ENCODE peak calls at places on chromosomes 5 and 9, in six cellular contexts. G is heart right ventricle; Y is stimulated activated effector memory CD8-positive, alpha-beta T cell treated with anti-CD3 and anti-CD28 coated beads, Interleukin-12 subunit alpha, Interleukin-12 subunit beta, amount 100 ng/mL, for 72 hours; C is LNCaP clone FGC; F is activated effector memory CD4-positive, alpha-beta T cell treated with Interleukin-2 at 50 U/mL for 16 hours; B is HS-5. E is an unnamed sample.

GRCh38 chr5:112742424-112742823 is 4.7 kb downstream of the APC start:
- DNase-seq in F (no peak), Y (no peak), B (no peak), C (no peak), G (no peak), E (no peak)

GRCh38 chr5:122311888-122312669 is at the start of gene SNCAIP:
- DNase-seq in B (peak; percentile 8), Y (no peak), F (no peak), G (peak; percentile 52), C (no peak), E (no peak)

GRCh38 chr9:72623156-72623555 is 101.7 kb downstream of the TMC1 start:
- DNase-seq in C (no peak), B (no peak), G (no peak), F (no peak), Y (no peak), E (no peak)

GRCh38 chr9:133066181-133066983 is 4.6 kb downstream of the CEL start:
- DNase-seq in Y (no peak), C (no peak), G (no peak), F (no peak), B (no peak), E (no peak)

GRCh38 chr5:103208460-103208859 is 50.1 kb upstream of the MACIR start:
- DNase-seq in Y (no peak), C (no peak), B (no peak), G (no peak), F (no peak), E (no peak)

GRCh38 chr5:76941000-76941399 is 11.8 kb upstream of the CRHBP start:
- DNase-seq in Y (no peak), G (no peak), B (no peak), F (no peak), C (no peak), E (no peak)

GRCh38 chr5:143820451-143820850 is 8.5 kb downstream of the HMHB1 start:
- DNase-seq in F (no peak), Y (no peak), G (no peak), C (no peak), B (no peak), E (no peak)

GRCh38 chr9:136538599-136539426 is 7.0 kb downstream of the NOTCH1 start:
- DNase-seq in G (no peak), F (peak; percentile 49), Y (peak; percentile 84), B (no peak), C (no peak), E (peak; percentile 48)

GRCh38 chr9:98773721-98774120 is 22.6 kb downstream of the ANKS6 start:
- DNase-seq in G (no peak), B (no peak), F (no peak), Y (peak; percentile 18), C (no peak), E (no peak)

GRCh38 chr5:178125253-178125916 is 5.4 kb upstream of the RMND5B start:
- DNase-seq in G (no peak), B (no peak), C (no peak), Y (no peak), F (no peak), E (no peak)

GRCh38 chr9:38339496-38339895 is 53.0 kb upstream of the ALDH1B1 start:
- DNase-seq in C (no peak), B (no peak), Y (no peak), G (no peak), F (no peak), E (no peak)

GRCh38 chr5:55306641-55307382 is 682 bp downstream of the DHX29 start:
- DNase-seq in G (no peak), B (no peak), Y (no peak), F (no peak), C (peak; percentile 50), E (no peak)

GRCh38 chr9:33166263-33167083 is 663 bp downstream of the B4GALT1 start:
- DNase-seq in B (no peak), C (no peak), G (peak; percentile 70), F (no peak), Y (peak; percentile 60), E (no peak)

GRCh38 chr5:172173771-172174170 is 14.3 kb downstream of the STK10 start:
- DNase-seq in C (no peak), B (peak; percentile 40), F (peak; percentile 55), G (no peak), Y (peak; percentile 87), E (peak; percentile 48)

GRCh38 chr5:82334856-82335255 is 56.7 kb upstream of the RPS23 start:
- DNase-seq in B (no peak), Y (no peak), G (no peak), C (no peak), F (no peak), E (no peak)

GRCh38 chr9:16870606-16871357 is at the start of gene BNC2:
- DNase-seq in Y (no peak), F (no peak), C (no peak), B (no peak), G (peak; percentile 47), E (no peak)

GRCh38 chr5:74539986-74540385 is 100.5 kb downstream of the ENC1 start:
- DNase-seq in Y (no peak), G (no peak), C (peak; percentile 73), B (no peak), F (no peak), E (no peak)

GRCh38 chr5:133251296-133252132 is 199.7 kb downstream of the HSPA4 start:
- DNase-seq in C (no peak), B (no peak), G (no peak), Y (no peak), F (no peak), E (no peak)

GRCh38 chr5:27315541-27316282 is 277.3 kb upstream of the CDH9 start:
- DNase-seq in Y (no peak), B (peak; percentile 82), G (no peak), F (no peak), C (no peak), E (no peak)

GRCh38 chr9:112764837-112765236 is 14.3 kb downstream of the SNX30 start:
- DNase-seq in F (no peak), Y (no peak), G (no peak), B (no peak), C (no peak), E (no peak)

GRCh38 chr5:144467795-144468194 is 297.1 kb downstream of the KCTD16 start:
- DNase-seq in F (no peak), C (no peak), G (no peak), Y (no peak), B (no peak), E (no peak)

GRCh38 chr5:171365351-171365750 is 22.3 kb upstream of the NPM1 start:
- DNase-seq in Y (no peak), B (no peak), F (no peak), C (no peak), G (no peak), E (no peak)

GRCh38 chr5:103367722-103368121 is 109.2 kb downstream of the MACIR start:
- DNase-seq in Y (no peak), B (no peak), G (no peak), F (no peak), C (no peak), E (no peak)

GRCh38 chr5:32572778-32573480 is 12.4 kb upstream of the SUB1 start:
- DNase-seq in C (peak; percentile 30), G (no peak), B (no peak), F (no peak), Y (no peak), E (no peak)

GRCh38 chr9:131006601-131007000 is 2.4 kb upstream of the LAMC3 start:
- DNase-seq in Y (no peak), F (no peak), C (no peak), B (no peak), G (no peak), E (no peak)

GRCh38 chr9:100714372-100715099 is 136.7 kb downstream of the CAVIN4 start:
- DNase-seq in G (peak; percentile 25), Y (peak; percentile 66), F (no peak), C (peak; percentile 14), B (no peak), E (no peak)

GRCh38 chr5:152290181-152290580 is 114.9 kb downstream of the NMUR2 start:
- DNase-seq in G (no peak), Y (no peak), B (no peak), C (no peak), F (no peak), E (no peak)

GRCh38 chr9:129287595-129288305 is 109.7 kb upstream of the IER5L start:
- DNase-seq in G (no peak), Y (no peak), F (no peak), B (no peak), C (no peak), E (no peak)

GRCh38 chr5:139664727-139665351 is 16.7 kb downstream of the CXXC5 start:
- DNase-seq in F (no peak), B (no peak), G (peak; percentile 61), Y (no peak), C (no peak), E (no peak)

GRCh38 chr5:125835293-125836172 is 587.7 kb upstream of the GRAMD2B start:
- DNase-seq in G (peak; percentile 15), Y (no peak), C (peak; percentile 1), F (no peak), B (no peak), E (no peak)

GRCh38 chr5:147384346-147385193 is 125.3 kb downstream of the DPYSL3 start:
- DNase-seq in Y (no peak), C (no peak), F (no peak), B (no peak), G (no peak), E (no peak)

GRCh38 chr5:126780165-126780827 is 3.4 kb downstream of the LMNB1 start:
- DNase-seq in C (peak; percentile 46), G (no peak), B (no peak), Y (no peak), F (no peak), E (no peak)

E was measured in central memory CD8-positive, alpha-beta T cell.